ENCODE peak calls at places on chromosomes 2 and 18, in five cellular contexts. N, C, S, Z and J are unnamed samples.

GRCh38 chr2:207694811-207695281 is 16.6 kb upstream of the CCNYL1 start:
- DNase-seq in N (no peak), C (no peak), S (no peak), Z (no peak), J (no peak)

GRCh38 chr2:232362174-232362913 is 16.2 kb upstream of the ALPP start:
- DNase-seq in N (no peak), C (peak; percentile 75), S (peak; percentile 56), Z (no peak), J (no peak)

GRCh38 chr2:151325696-151326095 is 31.7 kb upstream of the TNFAIP6 start:
- DNase-seq in N (no peak), C (no peak), S (no peak), Z (peak; percentile 29), J (no peak)

GRCh38 chr2:88146590-88146989 is 18.7 kb upstream of the FABP1 start:
- DNase-seq in N (no peak), C (no peak), S (no peak), Z (no peak), J (no peak)

GRCh38 chr18:12842459-12843380 is 41.3 kb downstream of the PTPN2 start:
- DNase-seq in N (no peak), C (no peak), S (no peak), Z (no peak), J (no peak)

GRCh38 chr2:45069711-45070664 is 60.7 kb upstream of the SIX2 start:
- DNase-seq in N (no peak), C (no peak), S (no peak), Z (peak; percentile 14), J (no peak)

GRCh38 chr18:9643549-9643948 is 29.2 kb upstream of the PPP4R1 start:
- DNase-seq in N (no peak), C (no peak), S (no peak), Z (peak; percentile 97), J (no peak)

GRCh38 chr2:201558232-201558631 is 85.1 kb downstream of the TMEM237 start:
- DNase-seq in N (no peak), C (no peak), S (no peak), Z (no peak), J (no peak)

GRCh38 chr2:205580591-205580990 is 101.7 kb upstream of the NRP2 start:
- DNase-seq in N (no peak), C (no peak), S (no peak), Z (peak; percentile 32), J (no peak)